ENCODE peak calls at places on chromosomes 6 and 20, in eight cellular contexts. One of them, this sample, is unnamed.

GRCh38 chr6:101462576-101462975 is 69.1 kb downstream of the GRIK2 start:
- DNase-seq in cardiac muscle cell: peak; percentile 4
- DNase-seq in left lung: no peak
- DNase-seq in A549: no peak
- DNase-seq in AG09309: no peak
- DNase-seq in AG04449: no peak
- DNase-seq in lower lobe of right lung: no peak
- DNase-seq in cardiac fibroblast: peak; percentile 3
- DNase-seq in this sample: no peak

GRCh38 chr20:34579191-34579661 is 20.7 kb downstream of the MAP1LC3A start:
- DNase-seq in cardiac muscle cell: peak; percentile 84
- DNase-seq in left lung: no peak
- DNase-seq in A549: no peak
- DNase-seq in AG09309: peak; percentile 60
- DNase-seq in AG04449: no peak
- DNase-seq in lower lobe of right lung: no peak
- DNase-seq in cardiac fibroblast: peak; percentile 87
- DNase-seq in this sample: no peak

GRCh38 chr20:4781637-4782349 is 60.1 kb downstream of the PRND start:
- DNase-seq in cardiac muscle cell: no peak
- DNase-seq in left lung: no peak
- DNase-seq in A549: no peak
- DNase-seq in AG09309: no peak
- DNase-seq in AG04449: no peak
- DNase-seq in lower lobe of right lung: no peak
- DNase-seq in cardiac fibroblast: no peak
- DNase-seq in this sample: no peak

GRCh38 chr20:3470208-3470626 is 601 bp upstream of the ATRN start:
- DNase-seq in cardiac muscle cell: no peak
- DNase-seq in left lung: no peak
- DNase-seq in A549: no peak
- DNase-seq in AG09309: no peak
- DNase-seq in AG04449: no peak
- DNase-seq in lower lobe of right lung: no peak
- DNase-seq in cardiac fibroblast: no peak
- DNase-seq in this sample: no peak

GRCh38 chr6:16762265-16762546 is 946 bp upstream of the ATXN1 start:
- DNase-seq in cardiac muscle cell: peak; percentile 24
- DNase-seq in left lung: no peak
- DNase-seq in A549: peak; percentile 12
- DNase-seq in AG09309: no peak
- DNase-seq in AG04449: no peak
- DNase-seq in lower lobe of right lung: no peak
- DNase-seq in cardiac fibroblast: no peak
- DNase-seq in this sample: no peak

GRCh38 chr6:20463396-20463795 is 61.7 kb downstream of the E2F3 start:
- DNase-seq in cardiac muscle cell: no peak
- DNase-seq in left lung: no peak
- DNase-seq in A549: no peak
- DNase-seq in AG09309: no peak
- DNase-seq in AG04449: no peak
- DNase-seq in lower lobe of right lung: no peak
- DNase-seq in cardiac fibroblast: no peak
- DNase-seq in this sample: no peak

GRCh38 chr20:21191839-21192238 is 66.0 kb downstream of the KIZ start:
- DNase-seq in cardiac muscle cell: peak; percentile 62
- DNase-seq in left lung: no peak
- DNase-seq in A549: no peak
- DNase-seq in AG09309: no peak
- DNase-seq in AG04449: no peak
- DNase-seq in lower lobe of right lung: no peak
- DNase-seq in cardiac fibroblast: peak; percentile 39
- DNase-seq in this sample: no peak

GRCh38 chr6:167666571-167667203 is 160.0 kb upstream of the AFDN start:
- DNase-seq in cardiac muscle cell: no peak
- DNase-seq in left lung: no peak
- DNase-seq in A549: no peak
- DNase-seq in AG09309: no peak
- DNase-seq in AG04449: no peak
- DNase-seq in lower lobe of right lung: no peak
- DNase-seq in cardiac fibroblast: no peak
- DNase-seq in this sample: no peak

GRCh38 chr20:1868856-1869255 is 26.4 kb upstream of the SIRPA start:
- DNase-seq in cardiac muscle cell: peak; percentile 82
- DNase-seq in left lung: no peak
- DNase-seq in A549: no peak
- DNase-seq in AG09309: no peak
- DNase-seq in AG04449: no peak
- DNase-seq in lower lobe of right lung: no peak
- DNase-seq in cardiac fibroblast: peak; percentile 75
- DNase-seq in this sample: no peak

GRCh38 chr20:31813611-31814010 is 5.5 kb upstream of the MYLK2 start:
- DNase-seq in cardiac muscle cell: no peak
- DNase-seq in left lung: no peak
- DNase-seq in A549: no peak
- DNase-seq in AG09309: no peak
- DNase-seq in AG04449: no peak
- DNase-seq in lower lobe of right lung: no peak
- DNase-seq in cardiac fibroblast: no peak
- DNase-seq in this sample: no peak

GRCh38 chr6:53628354-53629119 is 37.0 kb downstream of the KLHL31 start:
- DNase-seq in cardiac muscle cell: peak; percentile 36
- DNase-seq in left lung: no peak
- DNase-seq in A549: no peak
- DNase-seq in AG09309: peak; percentile 99
- DNase-seq in AG04449: peak; percentile 46
- DNase-seq in lower lobe of right lung: no peak
- DNase-seq in cardiac fibroblast: peak; percentile 12
- DNase-seq in this sample: no peak

GRCh38 chr6:136593748-136594490 is 43.7 kb upstream of the MAP7 start:
- DNase-seq in cardiac muscle cell: peak; percentile 98
- DNase-seq in left lung: no peak
- DNase-seq in A549: no peak
- DNase-seq in AG09309: peak; percentile 99
- DNase-seq in AG04449: peak; percentile 99
- DNase-seq in lower lobe of right lung: no peak
- DNase-seq in cardiac fibroblast: peak; percentile 97
- DNase-seq in this sample: peak; percentile 96

GRCh38 chr6:81772741-81773140 is 20.3 kb upstream of the TENT5A start:
- DNase-seq in cardiac muscle cell: no peak
- DNase-seq in left lung: peak; percentile 12
- DNase-seq in A549: no peak
- DNase-seq in AG09309: no peak
- DNase-seq in AG04449: peak; percentile 46
- DNase-seq in lower lobe of right lung: no peak
- DNase-seq in cardiac fibroblast: no peak
- DNase-seq in this sample: no peak

GRCh38 chr20:1391640-1392442 is 1.0 kb downstream of the FKBP1A start:
- DNase-seq in cardiac muscle cell: peak; percentile 69
- DNase-seq in left lung: no peak
- DNase-seq in A549: no peak
- DNase-seq in AG09309: no peak
- DNase-seq in AG04449: no peak
- DNase-seq in lower lobe of right lung: peak; percentile 58
- DNase-seq in cardiac fibroblast: peak; percentile 82
- DNase-seq in this sample: no peak

GRCh38 chr6:149137594-149137993 is 179.9 kb upstream of the TAB2 start:
- DNase-seq in cardiac muscle cell: peak; percentile 69
- DNase-seq in left lung: no peak
- DNase-seq in A549: no peak
- DNase-seq in AG09309: no peak
- DNase-seq in AG04449: no peak
- DNase-seq in lower lobe of right lung: no peak
- DNase-seq in cardiac fibroblast: peak; percentile 51
- DNase-seq in this sample: no peak

GRCh38 chr6:79277109-79277508 is 42.6 kb upstream of the HMGN3 start:
- DNase-seq in cardiac muscle cell: peak; percentile 56
- DNase-seq in left lung: no peak
- DNase-seq in A549: no peak
- DNase-seq in AG09309: no peak
- DNase-seq in AG04449: no peak
- DNase-seq in lower lobe of right lung: no peak
- DNase-seq in cardiac fibroblast: peak; percentile 60
- DNase-seq in this sample: no peak

GRCh38 chr20:49762940-49763766 is 49.5 kb upstream of the B4GALT5 start:
- DNase-seq in cardiac muscle cell: no peak
- DNase-seq in left lung: no peak
- DNase-seq in A549: no peak
- DNase-seq in AG09309: no peak
- DNase-seq in AG04449: no peak
- DNase-seq in lower lobe of right lung: no peak
- DNase-seq in cardiac fibroblast: no peak
- DNase-seq in this sample: no peak

GRCh38 chr6:112846711-112847110 is 499.6 kb downstream of the RFPL4B start:
- DNase-seq in cardiac muscle cell: peak; percentile 63
- DNase-seq in left lung: no peak
- DNase-seq in A549: no peak
- DNase-seq in AG09309: no peak
- DNase-seq in AG04449: no peak
- DNase-seq in lower lobe of right lung: no peak
- DNase-seq in cardiac fibroblast: peak; percentile 20
- DNase-seq in this sample: no peak

GRCh38 chr20:59825944-59826759 is 107.3 kb downstream of the SYCP2 start:
- DNase-seq in cardiac muscle cell: no peak
- DNase-seq in left lung: no peak
- DNase-seq in A549: no peak
- DNase-seq in AG09309: no peak
- DNase-seq in AG04449: no peak
- DNase-seq in lower lobe of right lung: peak; percentile 78
- DNase-seq in cardiac fibroblast: no peak
- DNase-seq in this sample: no peak

GRCh38 chr6:35073211-35073610 is 67.9 kb downstream of the TCP11 start:
- DNase-seq in cardiac muscle cell: no peak
- DNase-seq in left lung: no peak
- DNase-seq in A549: no peak
- DNase-seq in AG09309: no peak
- DNase-seq in AG04449: no peak
- DNase-seq in lower lobe of right lung: peak; percentile 24
- DNase-seq in cardiac fibroblast: no peak
- DNase-seq in this sample: no peak

DNA sequence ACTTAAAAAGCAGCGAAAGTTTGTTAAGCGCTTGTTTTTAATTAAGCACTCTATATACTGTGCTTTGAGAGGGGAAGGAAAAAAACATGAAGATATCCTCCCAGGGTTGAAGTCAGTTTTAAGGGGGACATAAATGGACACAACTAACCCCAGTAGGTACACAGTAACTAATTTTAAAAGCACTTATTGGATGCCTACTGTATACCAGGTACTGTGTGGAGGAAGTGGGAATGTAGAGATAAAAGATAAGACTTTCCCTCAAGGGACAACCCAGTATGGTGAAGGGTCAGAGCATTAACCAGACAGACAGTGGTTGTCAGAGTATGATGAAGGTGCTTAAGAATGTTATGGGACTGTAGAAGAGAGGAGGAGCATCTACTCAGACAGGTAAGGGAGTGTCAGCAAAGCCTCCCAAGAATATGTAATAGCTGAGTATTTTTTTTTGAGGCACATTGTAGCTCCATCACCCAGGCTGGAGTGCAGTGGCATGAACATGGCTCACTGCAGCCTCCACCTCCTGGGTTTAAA is 900 bp downstream of the ABCF1 start:
- DNase-seq in cardiac muscle cell: no peak
- DNase-seq in left lung: no peak
- DNase-seq in A549: no peak
- DNase-seq in AG09309: no peak
- DNase-seq in AG04449: no peak
- DNase-seq in lower lobe of right lung: no peak
- DNase-seq in cardiac fibroblast: no peak
- DNase-seq in this sample: no peak
- H3K4me3 ChIP-seq in cardiac muscle cell: peak overlapping the region; percentile 49
- H3K4me3 ChIP-seq in left lung: peak overlapping the region; percentile 74
- H3K4me3 ChIP-seq in A549: peak overlapping the region; percentile 52
- H3K4me3 ChIP-seq in AG09309: peak overlapping the region; percentile 97
- H3K4me3 ChIP-seq in AG04449: peak overlapping the region; percentile 98
- H3K4me3 ChIP-seq in lower lobe of right lung: peak overlapping the region; percentile 95
- H3K4me3 ChIP-seq in cardiac fibroblast: peak overlapping the region; percentile 77
- H3K4me3 ChIP-seq in this sample: peak overlapping the region; percentile 95

GRCh38 chr6:32968770-32969684 is 633 bp downstream of the BRD2 start:
- DNase-seq in cardiac muscle cell: peak; percentile 91
- DNase-seq in left lung: peak; percentile 90
- DNase-seq in A549: peak; percentile 55
- DNase-seq in AG09309: no peak
- DNase-seq in AG04449: no peak
- DNase-seq in lower lobe of right lung: peak; percentile 83
- DNase-seq in cardiac fibroblast: peak; percentile 94
- DNase-seq in this sample: peak; percentile 60
- TF ChIP-seq CTCF in cardiac muscle cell: peak; percentile 27
- TF ChIP-seq CTCF in left lung: no peak
- TF ChIP-seq CTCF in A549: no peak
- TF ChIP-seq CTCF in AG09309: peak; percentile 24
- TF ChIP-seq CTCF in AG04449: no peak
- TF ChIP-seq CTCF in lower lobe of right lung: no peak
- TF ChIP-seq CTCF in cardiac fibroblast: peak; percentile 25
- TF ChIP-seq CTCF in this sample: peak; percentile 31

GRCh38 chr20:53819973-53820451 is 226.4 kb upstream of the ZNF217 start:
- DNase-seq in cardiac muscle cell: no peak
- DNase-seq in left lung: no peak
- DNase-seq in A549: no peak
- DNase-seq in AG09309: no peak
- DNase-seq in AG04449: no peak
- DNase-seq in lower lobe of right lung: no peak
- DNase-seq in cardiac fibroblast: no peak
- DNase-seq in this sample: no peak
- H3K4me3 ChIP-seq in cardiac muscle cell: no peak overlapping the region
- H3K4me3 ChIP-seq in left lung: no peak overlapping the region
- H3K4me3 ChIP-seq in A549: no peak overlapping the region
- H3K4me3 ChIP-seq in AG09309: no peak overlapping the region
- H3K4me3 ChIP-seq in AG04449: no peak overlapping the region
- H3K4me3 ChIP-seq in lower lobe of right lung: no peak overlapping the region
- H3K4me3 ChIP-seq in cardiac fibroblast: no peak overlapping the region
- H3K4me3 ChIP-seq in this sample: no peak overlapping the region

GRCh38 chr6:72709436-72709835 is 87.6 kb downstream of the KCNQ5 start:
- DNase-seq in cardiac muscle cell: no peak
- DNase-seq in left lung: no peak
- DNase-seq in A549: no peak
- DNase-seq in AG09309: peak; percentile 28
- DNase-seq in AG04449: peak; percentile 21
- DNase-seq in lower lobe of right lung: no peak
- DNase-seq in cardiac fibroblast: no peak
- DNase-seq in this sample: no peak
- TF ChIP-seq CTCF in cardiac muscle cell: no peak
- TF ChIP-seq CTCF in left lung: no peak
- TF ChIP-seq CTCF in A549: no peak
- TF ChIP-seq CTCF in AG09309: no peak
- TF ChIP-seq CTCF in AG04449: no peak
- TF ChIP-seq CTCF in lower lobe of right lung: no peak
- TF ChIP-seq CTCF in cardiac fibroblast: no peak
- TF ChIP-seq CTCF in this sample: no peak

This sample was measured in retinal pigment epithelial cell.